ENCODE peak calls at places on chromosomes 3 and 15, in nine cellular contexts. G is kidney tubule cell, F is neural crest cell, N is DMS79 treated with DMSO at 0.1 percent for 48 hours, Y is NCI-H1092 treated with DMSO at 0.1 percent for 48 hours, S is smooth muscle cell of the brain vasculature, A is GM12865, M is NCI-H2081, K is ACHN. U is an unnamed sample.

GRCh38 chr3:31978553-31978952 is 2.5 kb downstream of the OSBPL10 start:
- DNase-seq in G (no peak), F (no peak), N (peak), Y (no peak), S (no peak), A (no peak), M (no peak), K (no peak), U (no peak)

GRCh38 chr3:126076140-126076539 is 7.8 kb downstream of the SLC41A3 start:
- DNase-seq in G (no peak), F (no peak), N (no peak), Y (no peak), S (no peak), A (no peak), M (no peak), K (no peak), U (no peak)

GRCh38 chr3:9770276-9770812 is 597 bp upstream of the CAMK1 start:
- DNase-seq in G (no peak), F (no peak), N (no peak), Y (peak), S (no peak), A (no peak), M (no peak), K (no peak), U (peak)

GRCh38 chr3:161273589-161274218 is 52.6 kb downstream of the NMD3 start:
- DNase-seq in G (peak), F (peak), N (peak), Y (peak), S (no peak), A (peak), M (peak), K (peak), U (peak)

GRCh38 chr3:23633261-23633960 is 172.3 kb upstream of the UBE2E1 start:
- DNase-seq in G (no peak), F (no peak), N (no peak), Y (no peak), S (no peak), A (no peak), M (no peak), K (no peak), U (no peak)

GRCh38 chr3:71984843-71985594 is 200.1 kb upstream of the PROK2 start:
- DNase-seq in G (no peak), F (no peak), N (no peak), Y (no peak), S (no peak), A (peak), M (no peak), K (no peak), U (no peak)

GRCh38 chr3:147414369-147415135 is 5.4 kb downstream of the ZIC1 start:
- DNase-seq in G (no peak), F (no peak), N (no peak), Y (no peak), S (no peak), A (no peak), M (no peak), K (no peak), U (peak)

GRCh38 chr3:88779482-88779881 is 327.9 kb upstream of the EPHA3 start:
- DNase-seq in G (no peak), F (no peak), N (no peak), Y (no peak), S (no peak), A (no peak), M (no peak), K (no peak), U (no peak)

GRCh38 chr15:36458406-36458805 is 121.0 kb upstream of the CDIN1 start:
- DNase-seq in G (no peak), F (no peak), N (no peak), Y (no peak), S (no peak), A (no peak), M (no peak), K (no peak), U (no peak)

GRCh38 chr3:12544652-12545472 is 437 bp downstream of the MKRN2OS start:
- DNase-seq in G (no peak), F (no peak), N (no peak), Y (no peak), S (no peak), A (no peak), M (no peak), K (no peak), U (peak)

U was measured in G401.